ENCODE peak calls at places on chromosomes 12 and 14, in four cellular contexts. G is HL-60; V is naive thymus-derived CD4-positive, alpha-beta T cell; B is mammary epithelial cell. E is an unnamed sample.

GRCh38 chr12:1277905-1278304 is 286.9 kb downstream of the ERC1 start:
- DNase-seq in V (no peak), B (no peak), G (no peak), E (no peak)

GRCh38 chr14:54486685-54487084 is 2.1 kb downstream of the GMFB start:
- DNase-seq in B (no peak), V (no peak), G (no peak), E (no peak)

GRCh38 chr12:89348894-89349669 is 3.2 kb downstream of the DUSP6 start:
- DNase-seq in G (no peak), V (no peak), B (peak), E (no peak)

GRCh38 chr12:70044170-70044569 is 199.1 kb upstream of the CNOT2 start:
- DNase-seq in B (no peak), G (no peak), V (no peak), E (no peak)

GRCh38 chr12:92468358-92469020 is 234.3 kb upstream of the PLEKHG7 start:
- DNase-seq in B (no peak), V (no peak), G (no peak), E (no peak)

GRCh38 chr14:64958743-64959142 is 13.4 kb downstream of the RAB15 start:
- DNase-seq in B (no peak), G (no peak), V (no peak), E (no peak)

GRCh38 chr14:56004807-56005579 is 113.2 kb upstream of the PELI2 start:
- DNase-seq in B (no peak), G (no peak), V (no peak), E (no peak)

GRCh38 chr12:132907216-132907615 is 19.8 kb upstream of the CHFR start:
- DNase-seq in V (no peak), B (no peak), G (no peak), E (no peak)

GRCh38 chr12:4275869-4276253 is 2.3 kb downstream of the CCND2 start:
- DNase-seq in G (no peak), B (no peak), V (no peak), E (no peak)

GRCh38 chr12:128326419-128326818 is 59.4 kb downstream of the TMEM132C start:
- DNase-seq in B (no peak), G (no peak), V (no peak), E (no peak)

GRCh38 chr12:109065154-109065852 is 12.9 kb downstream of the USP30 start:
- DNase-seq in V (no peak), G (no peak), B (no peak), E (no peak)

GRCh38 chr14:67943947-67944346 is 124.4 kb downstream of the RAD51B start:
- DNase-seq in B (peak), V (no peak), G (peak), E (peak)
- H3K27ac ChIP-seq in B (no peak), V (no peak), G (no peak), E (peak)

GRCh38 chr14:92274055-92274454 is 48.9 kb upstream of the SLC24A4 start:
- DNase-seq in V (no peak), G (no peak), B (no peak), E (no peak)
- H3K27ac ChIP-seq in V (no peak), G (no peak), B (no peak), E (no peak)

DNA sequence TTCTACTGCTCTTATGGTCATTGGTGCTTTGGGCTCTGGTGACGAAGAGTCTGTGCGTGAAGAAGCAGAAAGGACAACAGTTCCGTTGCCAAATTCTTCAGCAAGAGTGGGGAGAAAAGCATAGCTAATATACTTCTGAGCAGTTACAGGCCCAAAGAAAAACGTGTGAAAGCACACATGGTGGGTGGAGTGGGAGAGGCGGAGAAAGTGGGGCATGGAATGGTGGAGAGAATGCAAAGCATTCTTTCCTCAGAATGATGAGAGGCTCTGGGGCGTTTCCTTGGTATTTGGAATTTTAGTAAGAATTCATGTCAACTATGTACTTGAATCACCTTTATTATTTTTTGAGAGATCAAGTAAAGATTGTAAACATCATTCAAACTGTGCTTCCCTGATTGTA is 396.1 kb downstream of the NAV3 start:
- DNase-seq in V (no peak), B (no peak), G (no peak), E (no peak)
- H3K27ac ChIP-seq in V (no peak), B (no peak), G (no peak), E (no peak)

DNA sequence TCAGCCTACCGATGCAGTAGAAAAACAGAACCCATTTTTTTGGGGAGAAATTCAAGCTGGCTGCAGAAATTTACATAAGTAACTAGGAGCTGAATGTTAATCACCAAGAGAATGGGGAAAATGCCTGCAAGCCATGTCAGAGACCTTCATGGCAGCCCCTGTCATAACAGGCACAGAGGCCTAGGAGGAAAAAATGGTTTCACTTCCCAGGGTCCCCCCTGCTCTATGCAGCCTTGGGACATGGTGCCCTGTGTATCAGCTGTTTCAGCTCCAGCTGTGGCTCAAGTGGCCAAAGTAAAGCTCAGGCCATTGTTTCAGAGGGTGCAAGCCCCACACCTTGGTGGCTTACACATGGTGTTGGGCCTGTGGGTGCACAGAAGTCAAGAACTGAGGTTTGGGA is 842.5 kb downstream of the FLRT2 start:
- DNase-seq in V (no peak), G (no peak), B (no peak), E (no peak)
- H3K27ac ChIP-seq in V (no peak), G (no peak), B (no peak), E (no peak)

GRCh38 chr12:112447106-112447505 is 28.4 kb downstream of the PTPN11 start:
- DNase-seq in B (no peak), G (peak), V (no peak), E (no peak)

GRCh38 chr12:112446008-112446725 is 27.4 kb downstream of the PTPN11 start:
- DNase-seq in V (no peak), B (no peak), G (no peak), E (no peak)

GRCh38 chr12:112456029-112456428 is 37.3 kb downstream of the PTPN11 start:
- DNase-seq in B (no peak), G (no peak), V (no peak), E (no peak)

DNA sequence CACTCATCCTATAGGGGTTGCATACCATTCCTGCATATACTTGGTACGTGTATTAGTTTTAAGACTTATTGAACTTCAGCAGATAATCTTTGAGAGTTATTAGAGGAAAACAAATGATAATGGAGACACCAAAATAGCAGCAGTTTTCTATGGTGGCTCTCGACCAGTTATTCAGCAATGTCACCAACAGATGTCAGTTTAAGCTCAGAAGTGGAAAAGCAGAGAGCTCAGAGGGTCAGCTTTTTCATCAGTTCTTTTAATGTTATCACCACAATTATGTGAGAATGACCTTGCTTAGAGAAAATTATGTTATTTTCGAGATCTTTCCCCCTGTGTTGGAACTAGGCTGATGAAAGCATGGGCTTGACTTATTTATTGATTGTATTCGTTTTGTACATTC is 32.0 kb downstream of the PTPN11 start:
- DNase-seq in B (no peak), G (no peak), V (no peak), E (no peak)
- H3K27ac ChIP-seq in B (no peak), G (no peak), V (no peak), E (no peak)

GRCh38 chr14:105168496-105168978 is at the start of gene JAG2:
- DNase-seq in G (no peak), V (no peak), B (peak), E (no peak)
- H3K27ac ChIP-seq in G (no peak), V (no peak), B (no peak), E (peak)

GRCh38 chr12:46209165-46209564 is 59.7 kb downstream of the SLC38A1 start:
- DNase-seq in V (no peak), B (peak), G (no peak), E (no peak)
- H3K27ac ChIP-seq in V (peak), B (peak), G (no peak), E (no peak)

DNA sequence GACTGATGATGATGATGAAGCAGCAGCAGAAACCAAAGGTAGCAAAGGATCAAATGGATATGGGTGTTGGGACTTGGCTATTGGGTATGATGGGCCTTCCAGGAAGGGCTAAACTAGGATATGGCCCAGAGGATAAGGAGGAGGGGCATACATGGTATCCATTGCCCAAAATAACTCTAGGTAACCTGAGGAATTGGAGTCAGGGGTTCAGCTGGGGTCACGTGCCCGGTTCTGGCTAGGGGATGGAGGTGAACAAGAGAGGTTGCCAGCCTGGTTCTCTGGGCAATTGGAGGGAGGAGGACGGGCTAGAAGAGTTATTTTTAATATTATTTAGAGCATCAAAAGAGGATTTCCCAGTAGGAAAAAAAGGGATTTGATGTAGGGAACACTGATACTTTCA is 2.7 kb upstream of the ANKRD52 start:
- DNase-seq in B (no peak), V (no peak), G (no peak), E (no peak)
- H3K27ac ChIP-seq in B (peak), V (no peak), G (no peak), E (no peak)